ENCODE peak calls at places on chromosomes 5 and 9, in ten cellular contexts. One of them, this sample, is unnamed.

GRCh38 chr5:114789773-114790402 is 379.8 kb downstream of the TRIM36 start:
- DNase-seq in GM23338: peak
- DNase-seq in cardiac muscle cell: peak
- DNase-seq in IMR-90: no peak
- DNase-seq in fibroblast of the aortic adventitia: peak
- DNase-seq in endothelial cell: no peak
- DNase-seq in epithelial cell of proximal tubule: peak
- DNase-seq in stomach: no peak
- DNase-seq in A673: peak
- DNase-seq in AG09309: no peak
- DNase-seq in this sample: no peak

GRCh38 chr9:110126457-110126856 is 81.5 kb downstream of the C9orf152 start:
- DNase-seq in cardiac muscle cell: no peak
- DNase-seq in stomach: no peak
- DNase-seq in A673: no peak
- DNase-seq in epithelial cell of proximal tubule: no peak
- DNase-seq in GM23338: no peak
- DNase-seq in IMR-90: no peak
- DNase-seq in fibroblast of the aortic adventitia: no peak
- DNase-seq in AG09309: no peak
- DNase-seq in endothelial cell: no peak
- DNase-seq in this sample: no peak

GRCh38 chr9:3490957-3491356 is 34.8 kb downstream of the RFX3 start:
- DNase-seq in epithelial cell of proximal tubule: no peak
- DNase-seq in endothelial cell: no peak
- DNase-seq in cardiac muscle cell: no peak
- DNase-seq in IMR-90: no peak
- DNase-seq in AG09309: no peak
- DNase-seq in A673: no peak
- DNase-seq in stomach: no peak
- DNase-seq in GM23338: no peak
- DNase-seq in fibroblast of the aortic adventitia: no peak
- DNase-seq in this sample: no peak

GRCh38 chr5:40477856-40478546 is 201.7 kb upstream of the PTGER4 start:
- DNase-seq in cardiac muscle cell: no peak
- DNase-seq in epithelial cell of proximal tubule: no peak
- DNase-seq in endothelial cell: no peak
- DNase-seq in A673: no peak
- DNase-seq in AG09309: peak
- DNase-seq in IMR-90: peak
- DNase-seq in stomach: no peak
- DNase-seq in fibroblast of the aortic adventitia: peak
- DNase-seq in GM23338: no peak
- DNase-seq in this sample: no peak

GRCh38 chr5:133499896-133500295 is 112.4 kb downstream of the FSTL4 start:
- DNase-seq in cardiac muscle cell: no peak
- DNase-seq in IMR-90: no peak
- DNase-seq in epithelial cell of proximal tubule: no peak
- DNase-seq in endothelial cell: no peak
- DNase-seq in GM23338: no peak
- DNase-seq in AG09309: no peak
- DNase-seq in stomach: no peak
- DNase-seq in A673: no peak
- DNase-seq in fibroblast of the aortic adventitia: no peak
- DNase-seq in this sample: no peak

GRCh38 chr9:122320346-122320995 is 50.4 kb upstream of the PTGS1 start:
- DNase-seq in GM23338: no peak
- DNase-seq in epithelial cell of proximal tubule: no peak
- DNase-seq in A673: no peak
- DNase-seq in fibroblast of the aortic adventitia: no peak
- DNase-seq in AG09309: no peak
- DNase-seq in endothelial cell: no peak
- DNase-seq in IMR-90: no peak
- DNase-seq in stomach: no peak
- DNase-seq in cardiac muscle cell: no peak
- DNase-seq in this sample: no peak

GRCh38 chr5:168969341-168969863 is 331.5 kb downstream of the SLIT3 start:
- DNase-seq in cardiac muscle cell: no peak
- DNase-seq in endothelial cell: no peak
- DNase-seq in IMR-90: no peak
- DNase-seq in GM23338: no peak
- DNase-seq in A673: no peak
- DNase-seq in stomach: no peak
- DNase-seq in epithelial cell of proximal tubule: no peak
- DNase-seq in fibroblast of the aortic adventitia: no peak
- DNase-seq in AG09309: no peak
- DNase-seq in this sample: no peak

GRCh38 chr5:142280066-142281011 is 44.5 kb downstream of the SPRY4 start:
- DNase-seq in GM23338: peak
- DNase-seq in A673: peak
- DNase-seq in fibroblast of the aortic adventitia: peak
- DNase-seq in stomach: no peak
- DNase-seq in cardiac muscle cell: peak
- DNase-seq in AG09309: no peak
- DNase-seq in epithelial cell of proximal tubule: no peak
- DNase-seq in IMR-90: peak
- DNase-seq in endothelial cell: peak
- DNase-seq in this sample: no peak

DNA sequence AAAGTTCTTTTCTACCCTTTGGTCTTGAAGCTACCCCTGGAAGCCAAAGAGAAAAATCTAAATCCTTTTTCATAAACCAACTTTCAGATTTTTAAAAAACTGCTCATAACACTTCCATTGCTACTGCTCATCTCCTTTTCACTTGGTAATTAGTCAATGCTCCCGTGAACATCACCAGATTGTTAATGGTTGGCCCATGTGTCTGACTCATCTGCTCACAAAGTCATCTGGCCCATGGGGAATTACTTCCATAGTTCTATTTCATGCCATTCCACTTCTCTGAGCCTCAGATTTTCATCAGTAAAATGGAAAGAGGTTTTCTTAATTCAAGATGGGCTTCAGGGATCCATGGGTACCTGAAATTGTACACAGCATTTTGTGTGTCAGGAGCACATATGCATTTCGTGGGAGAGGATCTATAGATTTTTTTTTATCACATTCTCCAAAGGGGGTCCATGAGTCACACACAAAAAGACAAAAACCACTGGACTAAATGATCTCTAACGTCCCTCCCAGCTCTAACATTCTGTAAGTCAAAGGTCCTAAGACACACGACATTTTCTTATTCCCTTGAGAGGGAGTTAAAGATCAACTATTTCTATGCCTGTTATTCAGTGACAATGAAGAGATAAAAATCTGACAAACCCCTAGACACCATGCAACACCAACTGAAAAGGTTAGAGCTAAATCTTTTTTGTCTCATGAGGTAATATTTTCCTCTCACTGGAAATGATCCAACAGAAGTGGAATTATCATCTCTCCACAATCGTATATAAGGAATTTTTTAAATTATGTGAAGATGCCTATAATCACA is 75.4 kb downstream of the TEX10 start:
- DNase-seq in AG09309: peak
- DNase-seq in cardiac muscle cell: no peak
- DNase-seq in stomach: no peak
- DNase-seq in epithelial cell of proximal tubule: peak
- DNase-seq in GM23338: no peak
- DNase-seq in A673: peak
- DNase-seq in fibroblast of the aortic adventitia: peak
- DNase-seq in endothelial cell: no peak
- DNase-seq in IMR-90: peak
- DNase-seq in this sample: no peak
- TF ChIP-seq CTCF in AG09309: no peak
- TF ChIP-seq CTCF in cardiac muscle cell: no peak
- TF ChIP-seq CTCF in stomach: no peak
- TF ChIP-seq CTCF in epithelial cell of proximal tubule: no peak
- TF ChIP-seq CTCF in GM23338: no peak
- TF ChIP-seq CTCF in A673: no peak
- TF ChIP-seq CTCF in fibroblast of the aortic adventitia: no peak
- TF ChIP-seq CTCF in endothelial cell: no peak
- TF ChIP-seq CTCF in IMR-90: no peak
- TF ChIP-seq CTCF in this sample: no peak

DNA sequence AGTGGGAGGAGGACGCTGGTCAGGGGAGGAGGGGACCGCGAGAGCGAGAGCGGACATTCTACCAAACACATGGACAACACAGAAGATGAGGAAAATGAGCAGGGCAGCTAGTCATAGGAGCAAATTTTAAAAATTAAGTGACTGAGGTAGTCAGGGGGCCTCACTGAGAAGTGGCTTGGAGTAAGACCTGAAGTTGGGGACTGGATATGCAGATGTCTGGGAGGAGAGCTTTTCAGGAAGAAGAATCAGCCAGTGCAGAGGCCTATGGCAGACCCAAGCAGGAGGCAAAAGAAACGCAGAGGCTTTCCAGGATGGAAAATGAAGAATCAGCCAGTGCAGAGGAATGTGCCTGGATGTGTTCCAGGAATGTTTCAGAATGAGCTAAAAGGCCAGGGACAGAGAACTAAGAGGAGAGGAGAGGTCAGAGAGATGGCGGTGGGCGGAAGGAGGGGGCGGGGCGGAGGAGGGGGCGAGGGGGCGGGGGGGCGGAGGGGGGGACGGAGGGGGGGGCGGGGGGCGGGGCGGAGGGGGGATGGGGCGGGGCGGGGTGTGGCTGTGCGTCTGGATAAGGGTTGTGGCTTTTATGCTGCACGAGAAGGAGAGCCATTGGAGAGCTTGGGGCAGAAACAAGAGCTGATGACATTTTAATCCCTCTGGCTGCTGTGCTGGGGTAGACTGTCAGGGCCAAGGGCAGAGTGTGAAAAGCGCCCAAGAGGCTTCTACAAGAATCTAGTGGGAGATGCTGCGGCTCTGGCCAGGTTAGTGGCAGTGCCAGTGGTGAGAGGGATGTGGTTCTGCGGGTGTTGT is 129.6 kb downstream of the KCNIP1 start:
- DNase-seq in stomach: no peak
- DNase-seq in endothelial cell: peak
- DNase-seq in A673: peak
- DNase-seq in epithelial cell of proximal tubule: peak
- DNase-seq in IMR-90: peak
- DNase-seq in fibroblast of the aortic adventitia: peak
- DNase-seq in GM23338: peak
- DNase-seq in AG09309: peak
- DNase-seq in cardiac muscle cell: peak
- DNase-seq in this sample: no peak
- TF ChIP-seq CTCF in stomach: no peak
- TF ChIP-seq CTCF in endothelial cell: peak
- TF ChIP-seq CTCF in A673: peak
- TF ChIP-seq CTCF in epithelial cell of proximal tubule: no peak
- TF ChIP-seq CTCF in IMR-90: no peak
- TF ChIP-seq CTCF in fibroblast of the aortic adventitia: no peak
- TF ChIP-seq CTCF in GM23338: no peak
- TF ChIP-seq CTCF in AG09309: no peak
- TF ChIP-seq CTCF in cardiac muscle cell: no peak
- TF ChIP-seq CTCF in this sample: peak

GRCh38 chr9:134556531-134557068 is 85.0 kb upstream of the COL5A1 start:
- DNase-seq in A673: no peak
- DNase-seq in AG09309: no peak
- DNase-seq in cardiac muscle cell: no peak
- DNase-seq in IMR-90: peak
- DNase-seq in stomach: no peak
- DNase-seq in epithelial cell of proximal tubule: no peak
- DNase-seq in endothelial cell: no peak
- DNase-seq in fibroblast of the aortic adventitia: peak
- DNase-seq in GM23338: no peak
- DNase-seq in this sample: peak

GRCh38 chr9:134554011-134554749 is 87.4 kb upstream of the COL5A1 start:
- DNase-seq in AG09309: no peak
- DNase-seq in stomach: no peak
- DNase-seq in epithelial cell of proximal tubule: no peak
- DNase-seq in fibroblast of the aortic adventitia: no peak
- DNase-seq in IMR-90: no peak
- DNase-seq in A673: no peak
- DNase-seq in GM23338: no peak
- DNase-seq in endothelial cell: no peak
- DNase-seq in cardiac muscle cell: no peak
- DNase-seq in this sample: peak

GRCh38 chr9:134557331-134557730 is 84.3 kb upstream of the COL5A1 start:
- DNase-seq in fibroblast of the aortic adventitia: no peak
- DNase-seq in GM23338: no peak
- DNase-seq in epithelial cell of proximal tubule: no peak
- DNase-seq in stomach: no peak
- DNase-seq in cardiac muscle cell: no peak
- DNase-seq in A673: no peak
- DNase-seq in AG09309: no peak
- DNase-seq in endothelial cell: no peak
- DNase-seq in IMR-90: no peak
- DNase-seq in this sample: no peak

GRCh38 chr9:134553061-134553891 is 88.3 kb upstream of the COL5A1 start:
- DNase-seq in epithelial cell of proximal tubule: no peak
- DNase-seq in AG09309: no peak
- DNase-seq in IMR-90: no peak
- DNase-seq in cardiac muscle cell: no peak
- DNase-seq in endothelial cell: no peak
- DNase-seq in fibroblast of the aortic adventitia: no peak
- DNase-seq in GM23338: no peak
- DNase-seq in A673: peak
- DNase-seq in stomach: no peak
- DNase-seq in this sample: no peak

DNA sequence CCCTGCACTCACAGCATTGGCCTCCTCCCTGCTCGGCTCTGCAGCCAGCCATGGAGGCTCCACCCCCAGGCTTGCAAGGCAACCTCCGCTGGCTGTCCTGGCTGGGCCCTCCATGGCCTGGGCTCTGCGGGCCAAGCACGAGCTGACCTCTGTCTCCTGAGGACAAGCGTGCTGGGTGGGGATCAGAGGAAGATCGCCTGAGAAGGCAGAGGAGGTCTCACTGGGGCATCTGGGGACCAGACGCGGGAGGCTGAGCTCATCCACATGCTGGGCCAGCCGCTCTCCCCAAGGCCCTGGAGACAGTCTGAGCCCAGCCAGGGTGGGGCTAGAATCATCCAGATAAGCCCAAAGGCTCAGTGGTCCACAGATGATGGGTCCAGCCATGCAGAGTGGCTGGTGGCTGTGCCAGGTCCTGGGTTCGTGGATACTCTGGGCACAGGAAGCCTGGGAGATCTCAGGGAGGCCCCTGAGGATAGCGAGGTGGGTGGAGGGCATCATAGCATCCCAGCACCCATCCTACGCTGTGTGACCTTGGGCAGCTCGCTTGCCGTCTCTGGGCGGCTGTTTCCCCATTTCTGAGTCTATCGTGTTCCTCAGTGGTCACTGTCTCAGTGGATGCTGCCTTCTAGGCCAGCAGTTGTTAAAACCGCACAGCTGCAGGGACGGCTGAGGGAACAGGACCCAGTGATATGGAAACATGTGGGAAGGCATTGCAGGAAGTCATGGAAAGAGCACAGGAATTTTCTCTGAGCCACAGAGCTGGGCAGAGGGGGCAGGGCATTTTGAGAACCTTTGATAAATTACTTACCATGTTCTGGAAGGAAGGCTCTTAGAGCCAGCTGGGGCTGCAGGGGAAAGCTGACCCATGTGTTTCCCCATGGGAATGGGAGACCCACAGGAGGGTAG is 86.6 kb upstream of the COL5A1 start:
- DNase-seq in endothelial cell: no peak
- DNase-seq in IMR-90: peak
- DNase-seq in GM23338: no peak
- DNase-seq in cardiac muscle cell: no peak
- DNase-seq in stomach: no peak
- DNase-seq in fibroblast of the aortic adventitia: peak
- DNase-seq in epithelial cell of proximal tubule: no peak
- DNase-seq in A673: no peak
- DNase-seq in AG09309: no peak
- DNase-seq in this sample: peak
- TF ChIP-seq CTCF in endothelial cell: no peak
- TF ChIP-seq CTCF in IMR-90: no peak
- TF ChIP-seq CTCF in GM23338: no peak
- TF ChIP-seq CTCF in cardiac muscle cell: no peak
- TF ChIP-seq CTCF in stomach: no peak
- TF ChIP-seq CTCF in fibroblast of the aortic adventitia: no peak
- TF ChIP-seq CTCF in epithelial cell of proximal tubule: no peak
- TF ChIP-seq CTCF in A673: no peak
- TF ChIP-seq CTCF in AG09309: no peak
- TF ChIP-seq CTCF in this sample: no peak

DNA sequence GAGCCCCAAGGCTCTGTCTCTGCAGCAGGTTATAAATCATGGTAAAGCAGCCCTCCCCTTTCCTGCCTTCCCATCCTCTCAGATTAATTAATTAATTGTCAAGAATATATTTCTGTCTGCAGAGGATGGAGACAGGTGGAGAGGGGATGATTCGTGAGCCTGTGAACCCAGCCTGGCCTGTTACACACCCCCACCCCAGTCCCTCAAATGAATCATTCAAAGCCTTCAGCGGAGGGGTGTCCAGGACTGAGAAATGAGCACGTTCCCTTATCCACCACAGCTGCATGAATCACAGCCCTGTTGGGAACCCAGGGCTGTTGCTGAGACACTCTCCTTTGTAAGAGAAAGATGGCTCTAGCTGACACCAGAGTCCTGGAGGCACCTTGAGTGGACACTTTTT is 56.0 kb downstream of the NIPAL4 start:
- DNase-seq in fibroblast of the aortic adventitia: peak
- DNase-seq in cardiac muscle cell: no peak
- DNase-seq in endothelial cell: no peak
- DNase-seq in GM23338: no peak
- DNase-seq in AG09309: no peak
- DNase-seq in stomach: no peak
- DNase-seq in epithelial cell of proximal tubule: no peak
- DNase-seq in IMR-90: peak
- DNase-seq in A673: no peak
- DNase-seq in this sample: no peak
- TF ChIP-seq CTCF in fibroblast of the aortic adventitia: no peak
- TF ChIP-seq CTCF in cardiac muscle cell: no peak
- TF ChIP-seq CTCF in endothelial cell: no peak
- TF ChIP-seq CTCF in GM23338: no peak
- TF ChIP-seq CTCF in AG09309: no peak
- TF ChIP-seq CTCF in stomach: no peak
- TF ChIP-seq CTCF in epithelial cell of proximal tubule: no peak
- TF ChIP-seq CTCF in IMR-90: no peak
- TF ChIP-seq CTCF in A673: no peak
- TF ChIP-seq CTCF in this sample: no peak

This sample was measured in CD14-positive monocyte.